ENCODE peak calls at places on chromosomes 6 and 20, in eight cellular contexts. B, L, Z, T, J, G, V and Q are unnamed samples.

GRCh38 chr6:31122803-31123706 is 2.8 kb upstream of the CDSN start:
- DNase-seq in B (no peak), L (peak; percentile 72), Z (peak; percentile 63), T (no peak), J (peak; percentile 41), G (peak; percentile 77), V (peak; percentile 90), Q (no peak)

GRCh38 chr6:45877970-45878590 is 137.6 kb downstream of the CLIC5 start:
- DNase-seq in B (no peak), L (no peak), Z (no peak), T (no peak), J (no peak), G (no peak), V (no peak), Q (no peak)

GRCh38 chr6:18099501-18099900 is 23.0 kb downstream of the NHLRC1 start:
- DNase-seq in B (no peak), L (no peak), Z (no peak), T (no peak), J (no peak), G (no peak), V (no peak), Q (no peak)

GRCh38 chr6:84764332-84765049 is at the start of gene TBX18:
- DNase-seq in B (peak; percentile 83), L (peak; percentile 85), Z (peak; percentile 61), T (peak; percentile 92), J (peak; percentile 94), G (peak; percentile 53), V (peak; percentile 100), Q (peak; percentile 76)

GRCh38 chr6:153511896-153512496 is 380.9 kb upstream of the RGS17 start:
- DNase-seq in B (no peak), L (peak; percentile 8), Z (no peak), T (no peak), J (peak; percentile 36), G (peak; percentile 6), V (peak; percentile 28), Q (no peak)

GRCh38 chr6:155276638-155277037 is 12.8 kb downstream of the CLDN20 start:
- DNase-seq in B (no peak), L (no peak), Z (no peak), T (no peak), J (no peak), G (no peak), V (no peak), Q (no peak)

GRCh38 chr20:44134897-44135810 is 51.8 kb downstream of the JPH2 start:
- DNase-seq in B (no peak), L (no peak), Z (no peak), T (no peak), J (peak; percentile 45), G (no peak), V (no peak), Q (no peak)

GRCh38 chr20:33731693-33732165 is at the start of gene ZNF341:
- DNase-seq in B (no peak), L (peak; percentile 39), Z (peak; percentile 95), T (peak; percentile 9), J (peak; percentile 96), G (peak; percentile 37), V (peak; percentile 70), Q (no peak)

GRCh38 chr6:146598785-146599405 is at the start of gene ADGB:
- DNase-seq in B (peak; percentile 29), L (no peak), Z (peak; percentile 82), T (peak; percentile 7), J (peak; percentile 80), G (peak; percentile 3), V (peak; percentile 49), Q (no peak)
- H3K4me3 ChIP-seq in B (peak within 1 kb of the TSS; percentile 51), L (no peak within 1 kb of the TSS), Z (peak within 1 kb of the TSS; percentile 54), T (peak within 1 kb of the TSS; percentile 37), J (peak within 1 kb of the TSS; percentile 27), G (peak within 1 kb of the TSS; percentile 65), V (peak within 1 kb of the TSS; percentile 63), Q (peak within 1 kb of the TSS; percentile 50)

GRCh38 chr20:48171626-48172025 is 386.3 kb upstream of the SULF2 start:
- DNase-seq in B (no peak), L (no peak), Z (no peak), T (no peak), J (no peak), G (no peak), V (no peak), Q (no peak)
- TF ChIP-seq CTCF in B (peak; percentile 3), L (no peak), Z (no peak), T (no peak), J (no peak), G (no peak), V (no peak), Q (no peak)

GRCh38 chr20:50654899-50655298 is 36.4 kb downstream of the RIPOR3 start:
- DNase-seq in B (no peak), L (no peak), Z (no peak), T (no peak), J (no peak), G (no peak), V (no peak), Q (no peak)
- H3K4me3 ChIP-seq in B (no peak overlapping the region), L (no peak overlapping the region), Z (no peak overlapping the region), T (no peak overlapping the region), J (no peak overlapping the region), G (no peak overlapping the region), V (no peak overlapping the region), Q (no peak overlapping the region)

GRCh38 chr6:56169366-56169765 is 78.0 kb downstream of the COL21A1 start:
- DNase-seq in B (no peak), L (no peak), Z (no peak), T (no peak), J (no peak), G (no peak), V (no peak), Q (no peak)
- TF ChIP-seq CTCF in B (no peak), L (no peak), Z (no peak), T (no peak), J (no peak), G (no peak), V (no peak), Q (no peak)

GRCh38 chr6:142014515-142014914 is 118.2 kb upstream of the GJE1 start:
- DNase-seq in B (no peak), L (peak; percentile 79), Z (no peak), T (peak; percentile 87), J (no peak), G (peak; percentile 74), V (peak; percentile 82), Q (peak; percentile 57)
- H3K4me3 ChIP-seq in B (peak overlapping the region; percentile 49), L (peak overlapping the region; percentile 12), Z (no peak overlapping the region), T (no peak overlapping the region), J (no peak overlapping the region), G (peak overlapping the region; percentile 43), V (no peak overlapping the region), Q (peak overlapping the region; percentile 24)

GRCh38 chr20:12566596-12566995 is 442.2 kb upstream of the SPTLC3 start:
- DNase-seq in B (no peak), L (no peak), Z (no peak), T (no peak), J (no peak), G (no peak), V (no peak), Q (no peak)

GRCh38 chr20:12575352-12576095 is 433.2 kb upstream of the SPTLC3 start:
- DNase-seq in B (no peak), L (no peak), Z (peak; percentile 52), T (no peak), J (no peak), G (no peak), V (no peak), Q (no peak)

GRCh38 chr20:12573428-12573827 is 435.3 kb upstream of the SPTLC3 start:
- DNase-seq in B (no peak), L (no peak), Z (no peak), T (no peak), J (no peak), G (no peak), V (no peak), Q (no peak)

GRCh38 chr20:12564982-12565381 is 443.8 kb upstream of the SPTLC3 start:
- DNase-seq in B (no peak), L (no peak), Z (no peak), T (no peak), J (no peak), G (no peak), V (no peak), Q (no peak)

DNA sequence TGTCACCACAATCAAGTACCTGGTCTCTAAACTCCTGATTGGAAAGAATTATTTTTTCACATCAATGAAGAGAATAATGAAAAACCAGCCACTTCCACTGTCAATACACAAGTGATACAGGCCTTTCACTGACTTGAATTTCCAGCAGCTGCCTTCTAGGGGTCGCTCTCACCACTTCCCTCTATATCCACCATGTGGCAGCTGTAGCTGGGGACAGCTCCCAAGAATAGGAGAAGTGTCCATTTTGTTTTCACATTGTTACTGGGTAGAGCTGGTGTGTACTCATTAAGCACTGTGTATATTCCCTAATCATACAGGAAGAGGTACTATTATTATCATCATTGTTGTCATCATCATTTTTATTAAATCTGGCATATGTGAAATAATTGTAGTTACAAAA is 438.4 kb upstream of the SPTLC3 start:
- DNase-seq in B (peak; percentile 27), L (no peak), Z (no peak), T (no peak), J (peak; percentile 66), G (no peak), V (peak; percentile 10), Q (no peak)
- TF ChIP-seq CTCF in B (peak; percentile 90), L (peak; percentile 24), Z (no peak), T (no peak), J (peak; percentile 37), G (no peak), V (peak; percentile 21), Q (peak; percentile 74)

GRCh38 chr6:33431880-33432541 is 12.1 kb downstream of the SYNGAP1 start:
- DNase-seq in B (no peak), L (no peak), Z (peak; percentile 39), T (no peak), J (no peak), G (no peak), V (no peak), Q (no peak)
- H3K4me3 ChIP-seq in B (peak overlapping the region; percentile 61), L (no peak overlapping the region), Z (no peak overlapping the region), T (no peak overlapping the region), J (peak overlapping the region; percentile 9), G (no peak overlapping the region), V (no peak overlapping the region), Q (no peak overlapping the region)

GRCh38 chr20:24964518-24964838 is 15.4 kb downstream of the CST7 start:
- DNase-seq in B (no peak), L (no peak), Z (no peak), T (no peak), J (no peak), G (no peak), V (no peak), Q (no peak)
- TF ChIP-seq CTCF in B (no peak), L (no peak), Z (no peak), T (no peak), J (no peak), G (no peak), V (no peak), Q (no peak)